ENCODE peak calls at places on chromosomes 11 and 22, in six cellular contexts. N is activated T-helper 2 cell treated with anti-CD3 and anti-CD28 coated beads, Interferon-gamma antibody, Interleukin-2, Interleukin-4, amounts not matched to agents 10 μg/mL and 5 μg/mL and 100 μg/mL, durations not matched to agents 14 hours and 24 hours and 36 hours; A is mucosa of descending colon; D is substantia nigra; S is nephron progenitor cell; K is foreskin melanocyte. P is an unnamed sample.

GRCh38 chr22:45945621-45946020 is 31.3 kb downstream of the WNT7B start:
- DNase-seq in N (no peak), A (no peak), D (no peak), S (no peak), K (no peak), P (no peak)

GRCh38 chr11:34214961-34215805 is 109.8 kb downstream of the NAT10 start:
- DNase-seq in N (no peak), A (no peak), D (no peak), S (no peak), K (peak), P (peak)

GRCh38 chr11:17801166-17801565 is 66.6 kb downstream of the KCNC1 start:
- DNase-seq in N (no peak), A (no peak), D (no peak), S (no peak), K (no peak), P (no peak)

GRCh38 chr11:83002047-83002446 is 69.7 kb downstream of the RAB30 start:
- DNase-seq in N (no peak), A (no peak), D (no peak), S (no peak), K (no peak), P (peak)

GRCh38 chr22:23392420-23393121 is 187.5 kb downstream of the IGLL1 start:
- DNase-seq in N (no peak), A (no peak), D (no peak), S (no peak), K (no peak), P (no peak)

GRCh38 chr22:37331034-37331428 is 48.7 kb downstream of the CYTH4 start:
- DNase-seq in N (no peak), A (no peak), D (no peak), S (no peak), K (no peak), P (no peak)

GRCh38 chr22:37445501-37445900 is 18.2 kb upstream of the ELFN2 start:
- DNase-seq in N (no peak), A (no peak), D (no peak), S (no peak), K (no peak), P (no peak)

GRCh38 chr11:107696140-107696539 is 15.7 kb downstream of the SLN start:
- DNase-seq in N (no peak), A (no peak), D (no peak), S (no peak), K (peak), P (no peak)

GRCh38 chr11:41978951-41979350 is 519.5 kb upstream of the LRRC4C start:
- DNase-seq in N (no peak), A (no peak), D (no peak), S (no peak), K (no peak), P (no peak)

GRCh38 chr11:120663142-120663541 is 151.6 kb downstream of the GRIK4 start:
- DNase-seq in N (no peak), A (no peak), D (no peak), S (no peak), K (no peak), P (no peak)

GRCh38 chr11:102007567-102008437 is 39.4 kb upstream of the CFAP300 start:
- DNase-seq in N (no peak), A (no peak), D (no peak), S (no peak), K (peak), P (no peak)

GRCh38 chr22:39090426-39091064 is 6.5 kb upstream of the APOBEC3H start:
- DNase-seq in N (peak), A (peak), D (no peak), S (no peak), K (no peak), P (peak)

GRCh38 chr11:14275081-14275480 is 83.9 kb downstream of the RRAS2 start:
- DNase-seq in N (no peak), A (no peak), D (no peak), S (no peak), K (peak), P (no peak)

GRCh38 chr22:19488884-19489843 is 9.4 kb downstream of the CDC45 start:
- DNase-seq in N (no peak), A (no peak), D (no peak), S (no peak), K (peak), P (no peak)

GRCh38 chr11:70399681-70400112 is 1.4 kb downstream of the CTTN start:
- DNase-seq in N (no peak), A (peak), D (no peak), S (peak), K (peak), P (no peak)

GRCh38 chr11:129881570-129882170 is 13.7 kb downstream of the NFRKB start:
- DNase-seq in N (peak), A (no peak), D (no peak), S (peak), K (peak), P (peak)

GRCh38 chr11:86228967-86229330 is 15.6 kb upstream of the EED start:
- DNase-seq in N (no peak), A (no peak), D (no peak), S (no peak), K (no peak), P (no peak)

GRCh38 chr11:83025267-83025704 is 46.4 kb downstream of the RAB30 start:
- DNase-seq in N (no peak), A (no peak), D (no peak), S (no peak), K (peak), P (no peak)

GRCh38 chr22:19043111-19044085 is 78.8 kb downstream of the DGCR2 start:
- DNase-seq in N (no peak), A (no peak), D (no peak), S (no peak), K (no peak), P (no peak)

GRCh38 chr11:72814831-72815618 is 814 bp downstream of the ATG16L2 start:
- DNase-seq in N (peak), A (peak), D (no peak), S (no peak), K (no peak), P (no peak)

GRCh38 chr22:46965552-46966494 is 203.4 kb downstream of the TBC1D22A start:
- DNase-seq in N (no peak), A (no peak), D (no peak), S (no peak), K (no peak), P (no peak)

GRCh38 chr11:126293726-126294125 is 10.1 kb upstream of the DCPS start:
- DNase-seq in N (no peak), A (no peak), D (no peak), S (no peak), K (no peak), P (no peak)

GRCh38 chr22:38946771-38947170 is 10.6 kb upstream of the APOBEC3A start:
- DNase-seq in N (no peak), A (peak), D (no peak), S (no peak), K (no peak), P (no peak)

GRCh38 chr11:116976941-116977570 is 121.2 kb downstream of the SIK3 start:
- DNase-seq in N (no peak), A (no peak), D (no peak), S (no peak), K (no peak), P (no peak)

P was measured in CD4-positive, alpha-beta T cell.